ENCODE peak calls at places on chromosomes 4 and X, in four cellular contexts. O is Ammon's horn, N is NCI-H1092, F is sigmoid colon. A is an unnamed sample.

GRCh38 chrX:17519349-17519748 is 144.3 kb downstream of the NHS start:
- DNase-seq in O (no peak), N (no peak), F (peak), A (peak)

GRCh38 chrX:141176586-141177451 is at the start of gene LDOC1:
- DNase-seq in O (peak), N (peak), F (peak), A (peak)

GRCh38 chr4:60223098-60223497 is 977.0 kb upstream of the ADGRL3 start:
- DNase-seq in O (no peak), N (no peak), F (no peak), A (no peak)

GRCh38 chrX:94057385-94057784 is 383.4 kb downstream of the FAM133A start:
- DNase-seq in O (no peak), N (no peak), F (no peak), A (no peak)

GRCh38 chr4:184459413-184459812 is 14.9 kb downstream of the IRF2 start:
- DNase-seq in O (no peak), N (no peak), F (no peak), A (no peak)

GRCh38 chr4:26124753-26125236 is 196.0 kb upstream of the RBPJ start:
- DNase-seq in O (no peak), N (no peak), F (no peak), A (no peak)

GRCh38 chr4:181597766-181598165 is 645.4 kb upstream of the TENM3 start:
- DNase-seq in O (no peak), N (no peak), F (no peak), A (no peak)

GRCh38 chr4:140363558-140363957 is 9.9 kb upstream of the SCOC start:
- DNase-seq in O (no peak), N (no peak), F (no peak), A (no peak)

GRCh38 chr4:65367306-65367705 is 303.0 kb downstream of the EPHA5 start:
- DNase-seq in O (no peak), N (no peak), F (no peak), A (no peak)

GRCh38 chr4:183360161-183360919 is 38.1 kb upstream of the CLDN24 start:
- DNase-seq in O (no peak), N (no peak), F (no peak), A (peak)

GRCh38 chrX:17038681-17039161 is 92.3 kb downstream of the REPS2 start:
- DNase-seq in O (peak), N (no peak), F (peak), A (no peak)

GRCh38 chr4:4659871-4660651 is 118.2 kb upstream of the STX18 start:
- DNase-seq in O (no peak), N (no peak), F (no peak), A (no peak)

GRCh38 chrX:23365541-23365940 is 30.9 kb downstream of the PTCHD1 start:
- DNase-seq in O (no peak), N (no peak), F (no peak), A (no peak)

GRCh38 chrX:119729408-119730201 is 28.8 kb upstream of the SOWAHD start:
- DNase-seq in O (peak), N (peak), F (peak), A (no peak)

GRCh38 chr4:122633211-122633610 is 12.3 kb upstream of the IL21 start:
- DNase-seq in O (no peak), N (no peak), F (no peak), A (no peak)

GRCh38 chrX:16671005-16671404 is 21.0 kb downstream of the S100G start:
- DNase-seq in O (peak), N (no peak), F (no peak), A (no peak)

GRCh38 chrX:17788439-17788838 is 51.1 kb downstream of the SCML1 start:
- DNase-seq in O (peak), N (peak), F (no peak), A (no peak)

GRCh38 chr4:17709760-17710068 is 71.7 kb downstream of the FAM184B start:
- DNase-seq in O (no peak), N (no peak), F (no peak), A (no peak)

GRCh38 chr4:147733614-147734344 is 1.9 kb downstream of the ARHGAP10 start:
- DNase-seq in O (no peak), N (no peak), F (no peak), A (no peak)

GRCh38 chr4:24006269-24006668 is 116.4 kb upstream of the PPARGC1A start:
- DNase-seq in O (no peak), N (no peak), F (no peak), A (no peak)

GRCh38 chr4:22921891-22922290 is 229.2 kb downstream of the GBA3 start:
- DNase-seq in O (no peak), N (no peak), F (no peak), A (no peak)

GRCh38 chr4:148834804-148835598 is 392.8 kb upstream of the NR3C2 start:
- DNase-seq in O (peak), N (no peak), F (no peak), A (no peak)

GRCh38 chr4:3747582-3747906 is 18.6 kb upstream of the ADRA2C start:
- DNase-seq in O (no peak), N (no peak), F (no peak), A (no peak)

GRCh38 chr4:166808380-166808779 is 425.9 kb downstream of the SPOCK3 start:
- DNase-seq in O (no peak), N (no peak), F (no peak), A (no peak)

GRCh38 chr4:145739840-145740239 is 59.9 kb downstream of the C4orf51 start:
- DNase-seq in O (no peak), N (no peak), F (no peak), A (no peak)

GRCh38 chr4:94491322-94491721 is 39.6 kb downstream of the PDLIM5 start:
- DNase-seq in O (no peak), N (no peak), F (no peak), A (no peak)

GRCh38 chr4:112284662-112285411 is 867 bp downstream of the TIFA start:
- DNase-seq in O (peak), N (no peak), F (no peak), A (no peak)

GRCh38 chr4:75498041-75498440 is 16.2 kb downstream of the RCHY1 start:
- DNase-seq in O (no peak), N (no peak), F (no peak), A (no peak)

GRCh38 chr4:182384496-182385155 is 141.4 kb downstream of the TENM3 start:
- DNase-seq in O (no peak), N (no peak), F (no peak), A (no peak)

GRCh38 chr4:37737456-37737855 is 51.3 kb upstream of the RELL1 start:
- DNase-seq in O (no peak), N (no peak), F (no peak), A (no peak)

GRCh38 chr4:149987330-149987751 is 90.9 kb upstream of the DCLK2 start:
- DNase-seq in O (no peak), N (no peak), F (no peak), A (no peak)

GRCh38 chr4:98566491-98567008 is 91.9 kb downstream of the TSPAN5 start:
- DNase-seq in O (peak), N (no peak), F (peak), A (no peak)

GRCh38 chrX:139877710-139878414 is 55.0 kb downstream of the ATP11C start:
- DNase-seq in O (no peak), N (no peak), F (no peak), A (no peak)

GRCh38 chr4:127995776-127996175 is 30.6 kb downstream of the ABHD18 start:
- DNase-seq in O (no peak), N (no peak), F (no peak), A (no peak)